ENCODE peak calls at places on chromosomes 4 and X, in seven cellular contexts. Y, Q, N, F, V, C and A are unnamed samples. For H3K4me1, the result is how much of the 10 kb centered on the place peaks cover.

GRCh38 chrX:136658151-136658550 is 10.2 kb downstream of the CD40LG start:
- DNase-seq in V (no peak), C (no peak), N (no peak), Q (no peak), F (no peak), Y (no peak), A (no peak)

GRCh38 chrX:20361081-20361889 is 94.6 kb upstream of the RPS6KA3 start:
- DNase-seq in V (no peak), N (no peak), C (no peak), Y (peak), Q (peak), F (no peak), A (no peak)

GRCh38 chrX:31092476-31092875 is 20.6 kb upstream of the FTHL17 start:
- DNase-seq in V (no peak), F (no peak), Q (no peak), N (no peak), C (no peak), Y (no peak), A (no peak)

GRCh38 chr4:962231-963208 is 10.8 kb downstream of the DGKQ start:
- DNase-seq in F (no peak), Q (no peak), Y (no peak), V (no peak), N (no peak), C (no peak), A (no peak)

GRCh38 chrX:153669174-153669890 is 4.3 kb downstream of the PNCK start:
- DNase-seq in N (no peak), F (no peak), C (no peak), Y (no peak), V (no peak), Q (no peak), A (peak)

GRCh38 chrX:107025538-107025937 is 25.5 kb upstream of the MORC4 start:
- DNase-seq in Q (no peak), Y (no peak), N (no peak), V (no peak), F (no peak), C (no peak), A (no peak)

GRCh38 chr4:85869156-85869555 is 394.2 kb downstream of the ARHGAP24 start:
- DNase-seq in C (no peak), N (no peak), Q (no peak), F (no peak), Y (no peak), V (no peak), A (no peak)

GRCh38 chr4:120769227-120769626 is 153.3 kb downstream of the PRDM5 start:
- DNase-seq in F (no peak), N (no peak), C (no peak), V (no peak), Q (no peak), Y (no peak), A (no peak)

GRCh38 chr4:101322743-101323142 is 24.6 kb downstream of the PPP3CA start:
- DNase-seq in F (no peak), C (no peak), N (no peak), Q (no peak), Y (no peak), V (no peak), A (no peak)

GRCh38 chr4:32106767-32107166 is 1386.6 kb downstream of the PCDH7 start:
- DNase-seq in Y (no peak), V (no peak), F (no peak), N (no peak), C (no peak), Q (no peak), A (no peak)

GRCh38 chr4:104451573-104451972 is 43.1 kb downstream of the CXXC4 start:
- DNase-seq in C (no peak), V (no peak), F (no peak), Y (no peak), Q (no peak), N (no peak), A (no peak)

GRCh38 chrX:152652467-152652866 is 14.8 kb downstream of the GABRQ start:
- DNase-seq in F (no peak), V (no peak), Q (no peak), N (no peak), Y (no peak), C (no peak), A (no peak)

GRCh38 chr4:137668885-137669284 is 136.6 kb upstream of the PCDH18 start:
- DNase-seq in F (no peak), Y (no peak), Q (no peak), V (no peak), N (no peak), C (no peak), A (no peak)

GRCh38 chrX:140346711-140347110 is 158.2 kb downstream of the SOX3 start:
- DNase-seq in V (no peak), N (no peak), F (no peak), Y (no peak), Q (no peak), C (no peak), A (peak)

GRCh38 chrX:43349363-43349762 is 306.7 kb upstream of the MAOA start:
- DNase-seq in Y (no peak), Q (peak), N (peak), F (peak), V (no peak), C (peak), A (no peak)

GRCh38 chr4:123588631-123589223 is 192.1 kb downstream of the SPRY1 start:
- DNase-seq in C (peak), F (no peak), N (no peak), V (no peak), Y (no peak), Q (no peak), A (peak)

GRCh38 chr4:48038666-48039065 is 22.1 kb downstream of the NIPAL1 start:
- DNase-seq in Y (no peak), V (no peak), N (no peak), Q (no peak), C (no peak), F (no peak), A (no peak)

GRCh38 chr4:1177274-1178141 is 5.1 kb upstream of the SPON2 start:
- DNase-seq in Y (no peak), Q (no peak), F (no peak), N (no peak), V (no peak), C (no peak), A (no peak)

GRCh38 chrX:50680990-50681389 is 133.0 kb downstream of the SHROOM4 start:
- DNase-seq in C (no peak), N (no peak), Y (no peak), F (no peak), V (no peak), Q (no peak), A (no peak)

GRCh38 chr4:150037251-150037856 is 40.9 kb upstream of the DCLK2 start:
- DNase-seq in V (no peak), F (no peak), Q (no peak), N (no peak), C (no peak), Y (no peak), A (no peak)
- H3K4me3 ChIP-seq in V (no peak), F (no peak), Q (no peak), N (no peak), C (no peak), Y (no peak), A (no peak)

GRCh38 chrX:129955682-129956081 is 26.8 kb upstream of the BCORL1 start:
- DNase-seq in Y (no peak), Q (no peak), F (no peak), C (no peak), N (no peak), V (no peak), A (no peak)

GRCh38 chrX:129957241-129958099 is 25.0 kb upstream of the BCORL1 start:
- DNase-seq in C (peak), Y (peak), V (no peak), F (no peak), N (peak), Q (peak), A (peak)

GRCh38 chrX:129954804-129955203 is 27.6 kb upstream of the BCORL1 start:
- DNase-seq in Y (no peak), N (no peak), F (no peak), Q (no peak), V (no peak), C (no peak), A (no peak)

GRCh38 chrX:129956765-129957164 is 25.7 kb upstream of the BCORL1 start:
- DNase-seq in N (no peak), Q (no peak), Y (no peak), F (no peak), C (no peak), V (no peak), A (no peak)

DNA sequence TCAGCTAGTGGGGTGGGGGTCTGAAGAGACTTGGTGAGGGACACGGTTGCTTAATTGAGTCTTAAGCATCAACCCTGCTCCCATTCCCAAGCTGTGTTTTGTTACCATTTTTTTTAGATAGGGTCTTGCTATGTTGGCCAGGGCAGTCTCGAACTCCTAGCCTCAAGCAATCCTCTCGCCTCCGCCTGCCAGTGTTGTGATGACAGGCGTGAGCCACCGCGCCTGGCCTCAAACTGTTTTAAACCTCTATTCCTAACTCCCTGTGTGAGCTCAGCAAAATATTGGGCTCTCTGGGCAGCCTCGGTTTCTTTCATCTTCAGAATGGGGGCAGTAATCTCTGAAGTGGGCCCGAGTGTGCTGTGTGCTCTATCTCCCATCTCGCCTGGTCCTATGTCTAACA is 26.3 kb upstream of the BCORL1 start:
- DNase-seq in V (no peak), C (no peak), F (no peak), Y (no peak), Q (no peak), N (no peak), A (no peak)
- H3K4me1 ChIP-seq in V (under half), C (under half), F (under half), Y (under half), Q (under half), N (under half), A (under half)

GRCh38 chr4:40749717-40750460 is at the start of gene NSUN7:
- DNase-seq in Q (no peak), V (no peak), C (no peak), F (peak), Y (peak), N (peak), A (no peak)

GRCh38 chr4:40745585-40745984 is 4.2 kb upstream of the NSUN7 start:
- DNase-seq in N (no peak), Y (no peak), Q (no peak), F (no peak), V (no peak), C (no peak), A (no peak)

GRCh38 chr4:40747436-40747835 is 2.3 kb upstream of the NSUN7 start:
- DNase-seq in N (no peak), V (no peak), C (no peak), F (no peak), Q (no peak), Y (no peak), A (no peak)

GRCh38 chr4:40755609-40756008 is 5.9 kb downstream of the NSUN7 start:
- DNase-seq in Y (no peak), V (no peak), Q (no peak), F (no peak), N (no peak), C (no peak), A (no peak)

DNA sequence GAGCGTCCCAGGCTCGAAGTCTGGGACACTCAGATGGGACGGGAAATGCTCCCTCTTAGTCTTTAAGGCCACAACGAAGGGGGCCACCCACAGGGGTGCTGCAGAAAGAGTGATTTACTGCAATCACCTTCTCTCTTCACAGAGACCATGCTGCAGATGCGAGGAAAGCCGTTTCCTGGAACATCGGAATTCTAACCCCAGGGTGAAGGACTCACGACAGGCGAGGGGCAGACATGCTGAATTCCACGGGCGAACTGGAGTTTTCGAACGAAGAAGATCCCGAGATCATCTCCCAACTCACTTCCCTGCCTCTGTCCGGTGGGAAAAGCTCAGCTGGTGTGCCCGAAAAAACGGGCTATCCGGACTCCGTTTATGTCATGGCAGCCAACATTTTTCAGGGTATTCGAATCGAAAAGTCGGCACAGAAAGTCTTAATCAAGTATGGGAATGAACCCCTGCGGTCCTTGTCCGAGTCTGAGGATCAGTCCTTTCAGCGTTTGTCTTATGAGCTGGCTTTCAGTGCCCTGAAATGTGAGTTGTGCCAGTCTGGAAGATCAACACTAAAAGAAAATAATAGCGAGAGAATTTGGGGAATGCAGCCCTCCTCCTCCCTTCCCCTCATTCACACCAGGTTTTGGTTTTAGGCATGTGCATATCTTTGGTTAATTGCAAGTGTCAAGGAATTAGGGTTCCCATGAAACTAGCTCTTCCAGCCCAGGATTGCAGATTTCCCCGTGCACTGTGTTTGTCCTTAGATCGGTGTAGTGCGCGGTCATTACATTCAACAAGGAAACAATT is 905 bp downstream of the NSUN7 start:
- DNase-seq in V (no peak), Y (no peak), Q (no peak), C (no peak), F (peak), N (peak), A (no peak)
- H3K4me3 ChIP-seq in V (peak), Y (peak), Q (peak), C (peak), F (peak), N (peak), A (no peak)

GRCh38 chr4:184463856-184464255 is 10.5 kb downstream of the IRF2 start:
- DNase-seq in C (no peak), Q (no peak), V (no peak), Y (no peak), N (no peak), F (no peak), A (no peak)
- H3K4me1 ChIP-seq in C (under half), Q (under half), V (under half), Y (half or more), N (under half), F (under half), A (under half)

GRCh38 chr4:80033581-80033980 is 39.4 kb downstream of the ANTXR2 start:
- DNase-seq in Q (no peak), F (no peak), N (no peak), Y (no peak), C (no peak), V (no peak), A (no peak)

GRCh38 chr4:80037864-80038263 is 35.2 kb downstream of the ANTXR2 start:
- DNase-seq in Q (no peak), V (no peak), F (no peak), N (no peak), Y (no peak), C (no peak), A (no peak)

GRCh38 chr4:80035336-80035735 is 37.7 kb downstream of the ANTXR2 start:
- DNase-seq in F (no peak), V (no peak), C (no peak), Q (no peak), Y (no peak), N (no peak), A (no peak)

GRCh38 chr4:80036306-80036705 is 36.7 kb downstream of the ANTXR2 start:
- DNase-seq in N (no peak), V (no peak), Y (no peak), F (no peak), Q (no peak), C (no peak), A (no peak)

GRCh38 chr4:80036949-80037348 is 36.1 kb downstream of the ANTXR2 start:
- DNase-seq in Y (no peak), C (no peak), Q (no peak), N (no peak), V (no peak), F (no peak), A (peak)
- H3K4me3 ChIP-seq in Y (peak), C (no peak), Q (peak), N (no peak), V (no peak), F (no peak), A (peak)

GRCh38 chr4:10104211-10104990 is 12.2 kb downstream of the WDR1 start:
- DNase-seq in Y (no peak), F (no peak), V (no peak), C (no peak), Q (no peak), N (no peak), A (no peak)

GRCh38 chr4:10105920-10106319 is 10.7 kb downstream of the WDR1 start:
- DNase-seq in C (no peak), Y (no peak), V (no peak), Q (no peak), F (no peak), N (no peak), A (no peak)

GRCh38 chr4:10104991-10105276 is 11.7 kb downstream of the WDR1 start:
- DNase-seq in C (no peak), F (no peak), V (no peak), N (no peak), Y (no peak), Q (no peak), A (no peak)

GRCh38 chr4:10106421-10107039 is 10.1 kb downstream of the WDR1 start:
- DNase-seq in N (no peak), Q (peak), V (peak), F (peak), C (no peak), Y (no peak), A (peak)

GRCh38 chr4:10105421-10105820 is 11.2 kb downstream of the WDR1 start:
- DNase-seq in C (no peak), F (no peak), Y (no peak), N (no peak), Q (no peak), V (no peak), A (no peak)
- H3K4me1 ChIP-seq in C (under half), F (under half), Y (half or more), N (under half), Q (half or more), V (half or more), A (under half)

GRCh38 chr4:185080545-185080944 is 62.3 kb downstream of the HELT start:
- DNase-seq in F (no peak), Q (no peak), V (no peak), Y (no peak), C (no peak), N (no peak), A (no peak)

GRCh38 chr4:185082549-185082948 is 60.5 kb upstream of the SLC25A4 start:
- DNase-seq in C (no peak), F (no peak), Y (no peak), V (no peak), Q (no peak), N (no peak), A (no peak)

GRCh38 chr4:185079271-185079905 is 61.1 kb downstream of the HELT start:
- DNase-seq in Q (no peak), C (no peak), Y (no peak), V (no peak), N (no peak), F (no peak), A (no peak)
- H3K4me3 ChIP-seq in Q (no peak), C (no peak), Y (no peak), V (no peak), N (no peak), F (no peak), A (no peak)

GRCh38 chr4:10114607-10115006 is 2.0 kb downstream of the WDR1 start:
- DNase-seq in N (no peak), Y (no peak), C (no peak), F (no peak), Q (no peak), V (no peak), A (no peak)

GRCh38 chr4:10116625-10117423 is at the start of gene WDR1:
- DNase-seq in Y (peak), Q (peak), F (peak), N (peak), C (peak), V (peak), A (peak)

GRCh38 chr4:10114147-10114546 is 2.5 kb downstream of the WDR1 start:
- DNase-seq in Y (no peak), V (no peak), F (no peak), N (no peak), Q (no peak), C (no peak), A (no peak)

GRCh38 chr4:10115657-10116624 is 658 bp downstream of the WDR1 start:
- DNase-seq in Q (no peak), N (peak), Y (no peak), C (peak), F (peak), V (no peak), A (no peak)

GRCh38 chr4:10115271-10115656 is 1.3 kb downstream of the WDR1 start:
- DNase-seq in Y (no peak), N (no peak), C (no peak), Q (no peak), V (no peak), F (no peak), A (no peak)
- H3K4me1 ChIP-seq in Y (half or more), N (under half), C (under half), Q (under half), V (half or more), F (under half), A (under half)

DNA sequence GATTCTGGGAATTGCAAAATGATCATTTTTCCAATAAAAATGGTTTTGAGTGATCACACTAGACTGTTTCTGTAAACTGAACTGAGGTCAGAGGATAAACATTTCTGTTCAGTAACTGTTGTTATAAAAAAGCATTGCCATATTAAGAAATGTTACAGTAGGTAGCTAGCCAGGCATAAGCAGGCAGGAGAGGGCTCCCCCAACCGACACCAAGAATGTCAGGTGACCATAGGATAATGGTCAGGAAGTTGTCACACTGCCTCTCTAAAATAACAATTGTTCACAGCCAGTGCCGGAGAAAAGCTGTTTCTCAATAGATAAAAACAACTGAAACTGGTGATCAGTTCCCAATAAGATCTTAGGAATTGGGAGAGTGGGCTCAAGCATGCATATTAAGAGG is 306.2 kb upstream of the SLIT2 start:
- DNase-seq in N (no peak), C (no peak), Q (no peak), V (no peak), Y (no peak), F (no peak), A (no peak)
- H3K4me3 ChIP-seq in N (no peak), C (no peak), Q (no peak), V (no peak), Y (no peak), F (no peak), A (no peak)